ENCODE peak calls at places on chromosomes 1 and 21, in six cellular contexts. L is effector memory CD8-positive, alpha-beta T cell; U is astrocyte of the spinal cord; C is K562; R is GM04503; F is left cardiac atrium. Z is an unnamed sample.

GRCh38 chr1:108862017-108862610 is 5.2 kb upstream of the AKNAD1 start:
- DNase-seq in L (no peak), U (no peak), C (no peak), R (no peak), F (no peak), Z (no peak)

GRCh38 chr1:28039341-28039740 is 49.1 kb downstream of the EYA3 start:
- DNase-seq in L (no peak), U (no peak), C (no peak), R (no peak), F (no peak), Z (no peak)

GRCh38 chr1:10803971-10804820 is 7.8 kb upstream of the CASZ1 start:
- DNase-seq in L (no peak), U (no peak), C (no peak), R (no peak), F (no peak), Z (no peak)

GRCh38 chr1:28239004-28239403 is 3.1 kb downstream of the ATP5IF1 start:
- DNase-seq in L (no peak), U (no peak), C (no peak), R (no peak), F (no peak), Z (no peak)

GRCh38 chr1:21553116-21553926 is 44.1 kb downstream of the ALPL start:
- DNase-seq in L (no peak), U (peak), C (no peak), R (no peak), F (no peak), Z (no peak)

GRCh38 chr1:91993256-91993655 is 36.5 kb upstream of the EPHX4 start:
- DNase-seq in L (no peak), U (no peak), C (no peak), R (no peak), F (no peak), Z (no peak)

GRCh38 chr1:6399294-6399693 is 5.7 kb upstream of the ACOT7 start:
- DNase-seq in L (no peak), U (no peak), C (no peak), R (no peak), F (no peak), Z (no peak)

GRCh38 chr1:15968172-15968571 is 7.7 kb downstream of the ZBTB17 start:
- DNase-seq in L (no peak), U (no peak), C (no peak), R (no peak), F (no peak), Z (no peak)

GRCh38 chr1:35222322-35223108 is 29.6 kb upstream of the SFPQ start:
- DNase-seq in L (no peak), U (no peak), C (peak), R (peak), F (no peak), Z (no peak)

GRCh38 chr1:44454704-44455103 is 49.6 kb downstream of the RNF220 start:
- DNase-seq in L (no peak), U (no peak), C (no peak), R (no peak), F (no peak), Z (no peak)

GRCh38 chr1:172533511-172534116 is 664 bp downstream of the SUCO start:
- DNase-seq in L (no peak), U (peak), C (peak), R (no peak), F (peak), Z (peak)

GRCh38 chr1:33986389-33987095 is 122.7 kb downstream of the HMGB4 start:
- DNase-seq in L (no peak), U (peak), C (no peak), R (peak), F (peak), Z (no peak)

GRCh38 chr1:41811978-41812852 is 106.5 kb downstream of the HIVEP3 start:
- DNase-seq in L (peak), U (peak), C (peak), R (peak), F (peak), Z (no peak)

GRCh38 chr1:218485241-218485928 is 140.2 kb downstream of the TGFB2 start:
- DNase-seq in L (no peak), U (no peak), C (no peak), R (no peak), F (no peak), Z (no peak)

GRCh38 chr21:35044128-35044527 is 5.0 kb downstream of the RUNX1 start:
- DNase-seq in L (no peak), U (no peak), C (no peak), R (no peak), F (no peak), Z (no peak)

GRCh38 chr1:243672675-243673074 is 177.4 kb downstream of the AKT3 start:
- DNase-seq in L (no peak), U (no peak), C (no peak), R (peak), F (no peak), Z (no peak)

GRCh38 chr1:226736908-226737818 is 1.9 kb downstream of the ITPKB start:
- DNase-seq in L (peak), U (peak), C (no peak), R (no peak), F (peak), Z (peak)

GRCh38 chr1:41662656-41663437 is 178.4 kb upstream of the EDN2 start:
- DNase-seq in L (peak), U (peak), C (no peak), R (no peak), F (peak), Z (no peak)

GRCh38 chr1:185376840-185377635 is 60.0 kb upstream of the IVNS1ABP start:
- DNase-seq in L (no peak), U (peak), C (no peak), R (no peak), F (no peak), Z (no peak)

GRCh38 chr1:84776639-84777038 is 86.4 kb upstream of the SSX2IP start:
- DNase-seq in L (no peak), U (peak), C (no peak), R (no peak), F (no peak), Z (no peak)

GRCh38 chr1:207763091-207763490 is 11.2 kb downstream of the CD46 start:
- DNase-seq in L (no peak), U (no peak), C (no peak), R (no peak), F (no peak), Z (no peak)

GRCh38 chr1:24386241-24386640 is 27.3 kb downstream of the STPG1 start:
- DNase-seq in L (no peak), U (no peak), C (no peak), R (no peak), F (no peak), Z (no peak)

GRCh38 chr1:36327421-36328087 is 4.1 kb upstream of the EVA1B start:
- DNase-seq in L (no peak), U (peak), C (no peak), R (no peak), F (no peak), Z (no peak)

GRCh38 chr1:40844079-40844478 is 18.1 kb downstream of the CITED4 start:
- DNase-seq in L (no peak), U (no peak), C (no peak), R (no peak), F (no peak), Z (no peak)

GRCh38 chr1:2583331-2583791 is 3.2 kb upstream of the PRXL2B start:
- DNase-seq in L (no peak), U (no peak), C (no peak), R (no peak), F (peak), Z (no peak)

GRCh38 chr1:30887485-30888315 is 20.9 kb downstream of the SDC3 start:
- DNase-seq in L (no peak), U (peak), C (peak), R (peak), F (no peak), Z (no peak)

GRCh38 chr1:229514578-229515275 is 6.6 kb upstream of the NUP133 start:
- DNase-seq in L (peak), U (peak), C (peak), R (peak), F (peak), Z (peak)

GRCh38 chr21:17612023-17612564 is 607 bp downstream of the BTG3 start:
- DNase-seq in L (no peak), U (no peak), C (no peak), R (no peak), F (peak), Z (no peak)

GRCh38 chr1:199403421-199404116 is 623.9 kb upstream of the NR5A2 start:
- DNase-seq in L (no peak), U (peak), C (no peak), R (peak), F (no peak), Z (no peak)

GRCh38 chr1:53080769-53081168 is 18.8 kb downstream of the PODN start:
- DNase-seq in L (no peak), U (no peak), C (peak), R (no peak), F (no peak), Z (no peak)

GRCh38 chr1:15236226-15237145 is 10.5 kb upstream of the FHAD1 start:
- DNase-seq in L (no peak), U (peak), C (peak), R (no peak), F (no peak), Z (no peak)

GRCh38 chr21:28272272-28272992 is 720.2 kb downstream of the LTN1 start:
- DNase-seq in L (no peak), U (peak), C (no peak), R (no peak), F (no peak), Z (no peak)

GRCh38 chr1:56788588-56788987 is 30.6 kb downstream of the FYB2 start:
- DNase-seq in L (no peak), U (peak), C (no peak), R (no peak), F (peak), Z (no peak)

GRCh38 chr1:180849031-180849775 is 63.5 kb upstream of the KIAA1614 start:
- DNase-seq in L (no peak), U (no peak), C (no peak), R (no peak), F (no peak), Z (no peak)

GRCh38 chr21:16773206-16773605 is 739.6 kb upstream of the CXADR start:
- DNase-seq in L (no peak), U (no peak), C (no peak), R (peak), F (no peak), Z (no peak)

GRCh38 chr1:35810096-35810860 is 2.5 kb downstream of the AGO4 start:
- DNase-seq in L (no peak), U (peak), C (no peak), R (peak), F (no peak), Z (no peak)